ENCODE peak calls at places on chromosomes 7 and 10, in eight cellular contexts. D is heart left ventricle, T is breast epithelium, W is stomach, N is IMR-90, R is ovary, F is spleen, V is endothelial cell of umbilical vein. M is an unnamed sample. For H3K4me1, the result is how much of the 10 kb centered on the place peaks cover.

GRCh38 chr7:4612939-4613841 is 68.9 kb upstream of the FOXK1 start:
- DNase-seq in V (peak), N (peak), R (no peak), F (peak), W (no peak), D (no peak), T (no peak), M (no peak)

GRCh38 chr7:93231264-93231663 is 902 bp upstream of the VPS50 start:
- DNase-seq in T (no peak), N (no peak), D (no peak), F (no peak), V (no peak), R (no peak), W (no peak), M (no peak)

GRCh38 chr7:31835471-31835870 is 148.5 kb downstream of the PPP1R17 start:
- DNase-seq in R (no peak), F (no peak), V (no peak), D (no peak), N (no peak), T (no peak), W (no peak), M (no peak)

GRCh38 chr7:128881458-128882125 is 18.9 kb downstream of the ATP6V1F start:
- DNase-seq in W (no peak), R (no peak), T (no peak), F (peak), N (no peak), D (peak), V (no peak), M (no peak)

GRCh38 chr7:85185355-85186082 is 1.3 kb downstream of the SEMA3D start:
- DNase-seq in R (peak), F (peak), W (peak), T (peak), V (peak), D (peak), N (peak), M (peak)

GRCh38 chr10:71238626-71239025 is 26.3 kb downstream of the UNC5B start:
- DNase-seq in V (no peak), W (no peak), D (no peak), R (no peak), F (no peak), T (no peak), N (no peak), M (no peak)

GRCh38 chr10:34808336-34808735 is 6.8 kb downstream of the PARD3 start:
- DNase-seq in N (no peak), D (no peak), V (no peak), R (no peak), F (no peak), W (no peak), T (no peak), M (no peak)

GRCh38 chr10:21100871-21101514 is 203.9 kb upstream of the NEBL start:
- DNase-seq in W (no peak), R (no peak), N (no peak), T (no peak), V (peak), F (no peak), D (no peak), M (no peak)

GRCh38 chr10:118793545-118793944 is 38.8 kb upstream of the CACUL1 start:
- DNase-seq in D (no peak), T (peak), N (no peak), V (no peak), R (no peak), W (no peak), F (no peak), M (no peak)

GRCh38 chr7:44994877-44995554 is 5.0 kb upstream of the CCM2 start:
- DNase-seq in D (no peak), V (peak), N (no peak), F (no peak), R (no peak), T (no peak), W (no peak), M (no peak)

GRCh38 chr10:29012926-29013554 is 275.8 kb upstream of the LYZL1 start:
- DNase-seq in T (no peak), V (no peak), R (no peak), N (peak), F (no peak), W (no peak), D (no peak), M (no peak)

GRCh38 chr10:51527806-51528205 is 171.6 kb downstream of the CSTF2T start:
- DNase-seq in W (no peak), T (no peak), R (no peak), N (no peak), D (no peak), F (no peak), V (peak), M (no peak)

GRCh38 chr10:70461397-70462348 is 16.9 kb upstream of the PALD1 start:
- DNase-seq in F (no peak), N (peak), R (peak), W (peak), V (peak), D (no peak), T (peak), M (peak)

GRCh38 chr10:33876547-33877400 is 542.3 kb upstream of the NRP1 start:
- DNase-seq in T (no peak), F (no peak), R (peak), V (no peak), W (no peak), D (no peak), N (no peak), M (no peak)

GRCh38 chr7:136213012-136213411 is 235.9 kb upstream of the MTPN start:
- DNase-seq in W (no peak), V (no peak), N (no peak), F (no peak), T (no peak), D (no peak), R (no peak), M (no peak)

GRCh38 chr7:158821173-158822021 is 7.9 kb downstream of the ESYT2 start:
- DNase-seq in N (peak), R (no peak), V (peak), W (no peak), F (no peak), D (no peak), T (no peak), M (no peak)

GRCh38 chr7:92608380-92609322 is 18.5 kb upstream of the FAM133B start:
- DNase-seq in D (no peak), T (no peak), V (no peak), W (no peak), F (no peak), N (no peak), R (peak), M (no peak)

GRCh38 chr7:108278776-108279175 is 148.6 kb upstream of the LAMB4 start:
- DNase-seq in F (no peak), T (no peak), D (no peak), V (peak), W (no peak), N (no peak), R (no peak), M (no peak)

GRCh38 chr7:155071916-155072315 is 1.8 kb downstream of the HTR5A start:
- DNase-seq in R (no peak), D (no peak), F (no peak), T (no peak), N (no peak), V (no peak), W (no peak), M (no peak)

GRCh38 chr10:21355591-21356011 is 169.9 kb downstream of the SKIDA1 start:
- DNase-seq in V (no peak), F (no peak), D (no peak), R (no peak), W (no peak), T (no peak), N (peak), M (no peak)

GRCh38 chr10:88065384-88066049 is 202.1 kb downstream of the PTEN start:
- DNase-seq in F (no peak), T (no peak), V (no peak), W (no peak), N (no peak), R (no peak), D (no peak), M (no peak)

GRCh38 chr7:88686468-88687229 is 72.9 kb upstream of the ZNF804B start:
- DNase-seq in V (no peak), R (no peak), N (no peak), W (no peak), F (no peak), T (no peak), D (no peak), M (no peak)

GRCh38 chr7:44065431-44066110 is at the start of gene PGAM2:
- DNase-seq in D (peak), T (no peak), N (no peak), W (no peak), F (peak), V (no peak), R (no peak), M (no peak)

GRCh38 chr10:118035358-118036031 is 11.2 kb downstream of the RAB11FIP2 start:
- DNase-seq in V (no peak), F (no peak), W (no peak), T (no peak), N (no peak), R (no peak), D (no peak), M (no peak)

GRCh38 chr10:63504145-63504881 is 16.9 kb upstream of the REEP3 start:
- DNase-seq in N (no peak), R (no peak), T (no peak), V (no peak), F (no peak), D (no peak), W (no peak), M (no peak)

GRCh38 chr10:70658582-70659136 is 13.6 kb upstream of the ADAMTS14 start:
- DNase-seq in W (no peak), N (no peak), F (no peak), V (no peak), R (no peak), D (no peak), T (no peak), M (no peak)

GRCh38 chr7:129465080-129465479 is 30.8 kb downstream of the STRIP2 start:
- DNase-seq in R (no peak), V (no peak), F (no peak), N (no peak), W (no peak), D (no peak), T (no peak), M (no peak)

GRCh38 chr7:44223362-44224114 is 22.8 kb downstream of the YKT6 start:
- DNase-seq in F (peak), W (no peak), R (no peak), V (no peak), T (no peak), N (no peak), D (peak), M (no peak)

GRCh38 chr10:76553700-76554470 is 1083.7 kb downstream of the KCNMA1 start:
- DNase-seq in N (no peak), V (no peak), R (no peak), W (no peak), D (no peak), F (no peak), T (no peak), M (no peak)
- H3K4me1 ChIP-seq in N (under half), V (under half), R (under half), W (under half), D (under half), F (under half), T (under half), M (under half)

GRCh38 chr10:930415-931325 is 835 bp downstream of the LARP4B start:
- DNase-seq in R (peak), N (peak), F (peak), W (peak), T (peak), V (peak), D (peak), M (peak)
- TF ChIP-seq POLR2A in R (no peak), N (peak), F (no peak), W (no peak), T (no peak), V (no peak), D (no peak), M (no peak)

GRCh38 chr7:105006367-105007139 is 7.5 kb upstream of the KMT2E start:
- DNase-seq in R (no peak), W (peak), T (no peak), N (no peak), D (no peak), F (no peak), V (no peak), M (no peak)
- H3K4me1 ChIP-seq in R (under half), W (under half), T (under half), N (under half), D (half or more), F (half or more), V (under half), M (under half)

DNA sequence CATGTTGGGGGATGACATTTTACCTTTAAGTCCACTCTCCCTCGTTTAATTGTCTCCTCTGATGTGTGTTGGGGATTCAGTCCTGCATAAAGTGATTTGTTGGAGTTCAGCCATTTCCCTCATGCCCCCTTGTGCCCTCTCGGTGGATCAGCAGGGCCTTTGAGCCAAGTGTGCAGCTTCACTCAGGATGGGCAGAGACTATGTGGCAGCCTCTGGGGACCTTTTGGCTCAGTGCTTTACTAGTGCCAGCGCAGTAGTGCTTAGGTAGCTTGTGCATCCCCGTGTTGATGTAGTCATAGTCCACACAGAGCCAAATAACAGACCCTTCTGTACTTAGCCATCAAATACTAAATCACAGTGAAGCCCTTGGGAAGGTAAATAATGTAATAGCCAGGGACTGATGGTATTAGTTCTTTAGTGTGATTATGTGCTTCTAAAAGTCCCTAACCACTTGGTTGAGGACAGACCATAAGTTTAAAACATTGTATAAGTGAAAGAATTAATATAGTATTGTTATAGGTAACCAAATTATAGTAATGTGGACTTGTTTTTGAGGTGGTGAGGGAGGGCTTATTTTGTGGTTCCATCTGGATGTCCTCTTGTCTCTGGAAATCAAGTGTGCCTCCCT is 11.4 kb downstream of the BUB3 start:
- DNase-seq in F (no peak), D (no peak), T (no peak), N (no peak), W (no peak), V (no peak), R (no peak), M (no peak)
- TF ChIP-seq POLR2A in F (no peak), D (no peak), T (no peak), N (no peak), W (no peak), V (no peak), R (no peak), M (no peak)

GRCh38 chr7:101880536-101881443 is 63.4 kb downstream of the CUX1 start:
- DNase-seq in T (no peak), V (peak), R (no peak), D (no peak), N (peak), W (peak), F (no peak), M (peak)
- H3K4me1 ChIP-seq in T (under half), V (under half), R (under half), D (half or more), N (under half), W (half or more), F (under half), M (under half)

DNA sequence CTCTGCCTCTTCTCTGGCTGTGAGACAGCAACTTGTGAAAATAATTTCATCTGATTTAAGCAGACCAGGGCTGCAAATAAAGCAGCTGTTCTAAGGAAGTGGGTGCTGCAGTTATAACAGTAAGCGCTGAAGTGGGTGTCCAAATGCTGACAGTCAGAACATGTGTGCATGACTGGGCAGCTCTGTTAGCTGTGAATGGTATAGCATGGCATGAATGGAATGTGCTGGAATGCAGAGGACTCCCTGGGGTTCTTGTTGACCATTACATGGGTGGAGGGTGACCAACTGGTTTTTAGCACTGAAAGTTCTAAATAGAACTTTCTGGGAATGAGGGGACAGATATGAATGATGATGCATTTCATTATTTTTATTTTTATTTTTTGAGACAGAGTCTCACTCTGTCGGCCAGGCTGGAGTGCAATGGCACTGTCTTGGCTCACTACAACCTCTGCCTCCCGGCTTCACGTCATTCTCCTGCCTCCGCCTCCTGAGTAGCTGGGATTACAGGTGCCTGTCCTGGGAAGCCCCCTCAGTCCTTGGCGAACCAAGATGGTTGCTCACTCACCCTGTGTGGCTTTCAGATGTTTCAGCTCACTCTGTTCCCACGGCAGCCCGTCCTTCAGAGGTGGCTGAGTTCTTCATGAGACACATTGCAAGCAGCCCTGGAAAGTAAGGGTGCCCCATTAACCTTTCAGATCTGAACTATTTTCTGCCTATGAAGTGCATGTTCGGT is 319.8 kb upstream of the PHYHIPL start:
- DNase-seq in N (peak), R (no peak), T (peak), W (no peak), F (no peak), V (no peak), D (no peak), M (no peak)
- TF ChIP-seq POLR2A in N (no peak), R (no peak), T (no peak), W (no peak), F (no peak), V (no peak), D (no peak), M (no peak)

GRCh38 chr10:123147635-123148413 is at the start of gene HMX2:
- DNase-seq in T (no peak), W (no peak), N (no peak), V (no peak), F (peak), R (no peak), D (no peak), M (no peak)
- H3K4me1 ChIP-seq in T (under half), W (half or more), N (under half), V (under half), F (half or more), R (under half), D (half or more), M (under half)

DNA sequence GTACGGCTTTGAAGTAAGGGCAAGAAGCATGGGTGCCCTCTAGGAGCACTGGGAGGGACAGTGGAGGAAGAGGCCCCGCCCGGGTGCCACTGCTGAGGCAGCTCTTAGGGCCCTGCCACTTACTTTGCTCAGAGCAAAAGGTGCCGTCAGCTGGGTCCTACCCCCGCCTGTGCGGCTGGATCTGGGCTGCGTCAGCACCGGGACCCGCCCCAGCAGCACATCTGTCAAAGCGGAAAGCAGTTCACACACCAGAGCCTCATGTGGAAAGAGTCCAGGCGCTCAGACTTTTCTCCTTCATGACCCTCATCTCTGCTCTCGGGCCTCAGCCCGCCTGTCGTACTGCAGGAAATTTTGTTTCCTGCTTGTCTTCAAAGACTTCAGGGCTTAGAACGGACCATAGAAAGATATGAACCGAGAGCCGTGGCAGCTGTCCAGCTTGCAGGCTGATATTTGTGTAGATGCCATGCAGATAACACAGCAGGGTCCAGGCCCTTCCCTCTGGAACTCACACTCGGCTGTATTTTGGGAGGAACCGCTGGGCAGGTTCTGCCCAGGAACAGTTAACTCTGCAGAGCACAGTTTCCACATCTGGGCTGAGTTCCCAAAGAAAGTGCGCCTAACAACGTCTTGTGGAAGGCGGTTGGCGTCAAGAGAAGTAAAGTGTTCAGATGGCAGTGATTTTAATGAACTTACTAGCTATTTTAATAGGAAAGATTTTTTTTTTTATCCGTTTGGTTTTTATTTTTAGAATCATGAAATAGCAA is 44.3 kb upstream of the PRKAR1B start:
- DNase-seq in D (peak), F (no peak), N (peak), T (no peak), V (peak), W (peak), R (peak), M (peak)
- TF ChIP-seq POLR2A in D (no peak), F (no peak), N (no peak), T (no peak), V (no peak), W (no peak), R (no peak), M (no peak)

GRCh38 chr10:45596556-45596955 is 76.0 kb downstream of the ZFAND4 start:
- DNase-seq in V (no peak), R (no peak), F (no peak), T (no peak), N (no peak), D (no peak), W (no peak), M (no peak)

GRCh38 chr10:45602082-45602730 is 70.4 kb downstream of the ZFAND4 start:
- DNase-seq in V (no peak), W (no peak), T (no peak), R (no peak), N (peak), F (no peak), D (no peak), M (no peak)

GRCh38 chr10:45602836-45603235 is 69.7 kb downstream of the ZFAND4 start:
- DNase-seq in D (no peak), T (no peak), W (no peak), R (no peak), N (no peak), F (no peak), V (no peak), M (no peak)

GRCh38 chr10:45599646-45600045 is 72.9 kb downstream of the ZFAND4 start:
- DNase-seq in D (no peak), T (no peak), N (no peak), F (no peak), R (no peak), V (no peak), W (no peak), M (no peak)

DNA sequence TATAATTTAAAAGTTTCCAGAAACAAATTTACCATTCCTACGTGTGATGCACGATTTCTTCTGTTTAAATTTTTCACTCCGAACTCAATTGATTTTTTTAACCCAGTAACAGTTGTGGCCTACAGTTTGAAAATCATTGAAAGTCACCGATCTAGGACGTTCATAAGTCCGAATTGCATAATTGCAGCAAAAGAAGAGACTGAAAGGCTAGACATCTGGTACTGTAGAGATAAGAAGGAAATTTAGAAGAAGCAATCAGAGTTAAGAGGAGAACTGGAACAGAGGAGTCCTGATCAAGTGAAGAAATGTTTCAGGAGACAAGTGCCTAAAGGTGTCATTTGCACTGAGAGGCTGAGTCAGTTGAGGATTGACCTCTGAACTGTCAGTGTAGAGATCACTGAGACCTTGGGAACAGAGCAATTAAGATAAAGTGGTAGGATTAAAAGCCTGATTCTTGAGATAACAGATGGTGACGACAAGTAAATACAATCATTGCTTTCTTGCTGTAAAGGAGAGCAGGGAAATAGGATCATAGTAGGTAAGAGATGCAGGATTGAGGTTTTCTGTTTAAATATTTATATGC is 73.5 kb downstream of the ZFAND4 start:
- DNase-seq in D (no peak), W (no peak), V (no peak), R (no peak), T (no peak), F (no peak), N (no peak), M (no peak)
- H3K4me1 ChIP-seq in D (under half), W (under half), V (under half), R (under half), T (under half), F (under half), N (under half), M (under half)